ENCODE peak calls at places on chromosomes 11 and 22, in four cellular contexts. Y is left cardiac atrium; C is foreskin keratinocyte; M is activated CD4-positive, CD25-positive, alpha-beta regulatory T cell. B is an unnamed sample.
A peak's percentile ranks its signal among the peaks of the same experiment; 100 is the strongest.

GRCh38 chr11:125457814-125458343 is 38.2 kb downstream of the FEZ1 start:
- DNase-seq in C (no peak), Y (peak; percentile 79), M (no peak), B (no peak)

GRCh38 chr11:46222485-46223251 is 54.8 kb upstream of the CREB3L1 start:
- DNase-seq in Y (no peak), M (no peak), C (no peak), B (no peak)

GRCh38 chr11:128310676-128311445 is 276.5 kb downstream of the ETS1 start:
- DNase-seq in M (no peak), C (no peak), Y (no peak), B (peak; percentile 12)

GRCh38 chr11:117985953-117986887 is at the start of gene IL10RA:
- DNase-seq in M (peak; percentile 62), C (peak; percentile 15), Y (peak; percentile 87), B (peak; percentile 68)

GRCh38 chr11:58286249-58286648 is 18.2 kb upstream of the OR10W1 start:
- DNase-seq in Y (no peak), C (no peak), M (no peak), B (peak; percentile 40)

GRCh38 chr22:49201046-49201970 is 626.4 kb downstream of the BRD1 start:
- DNase-seq in M (no peak), Y (no peak), C (no peak), B (no peak)

GRCh38 chr22:28884754-28885375 is 1.5 kb downstream of the ZNRF3 start:
- DNase-seq in C (no peak), Y (no peak), M (no peak), B (peak; percentile 42)

GRCh38 chr11:67356867-67357561 is 3.7 kb upstream of the POLD4 start:
- DNase-seq in M (peak; percentile 59), C (no peak), Y (peak; percentile 54), B (peak; percentile 65)

GRCh38 chr11:117199061-117199915 is at the start of gene TAGLN:
- DNase-seq in C (peak; percentile 42), M (no peak), Y (peak; percentile 89), B (peak; percentile 57)

GRCh38 chr11:111344032-111344431 is 35.0 kb downstream of the POU2AF1 start:
- DNase-seq in C (no peak), Y (peak; percentile 47), M (no peak), B (peak; percentile 12)

GRCh38 chr11:77201991-77202841 is 74.2 kb downstream of the MYO7A start:
- DNase-seq in Y (no peak), C (no peak), M (no peak), B (no peak)

GRCh38 chr11:11211888-11212287 is 141.2 kb downstream of the CSNK2A3 start:
- DNase-seq in Y (no peak), M (no peak), C (no peak), B (peak; percentile 51)

GRCh38 chr22:33860386-33860785 is 59.9 kb downstream of the LARGE1 start:
- DNase-seq in M (no peak), Y (no peak), C (no peak), B (no peak)

GRCh38 chr22:45572444-45572843 is 69.8 kb downstream of the FBLN1 start:
- DNase-seq in M (no peak), Y (no peak), C (peak; percentile 66), B (peak; percentile 85)

GRCh38 chr11:60950933-60951610 is 904 bp downstream of the SLC15A3 start:
- DNase-seq in C (no peak), Y (no peak), M (no peak), B (no peak)

GRCh38 chr22:49785841-49786451 is 41.7 kb downstream of the BRD1 start:
- DNase-seq in C (no peak), Y (no peak), M (no peak), B (no peak)

GRCh38 chr11:77065878-77066228 is 918 bp upstream of the CAPN5 start:
- DNase-seq in M (no peak), Y (peak; percentile 74), C (no peak), B (no peak)

GRCh38 chr11:65448418-65449196 is 26.0 kb downstream of the NEAT1 start:
- DNase-seq in M (no peak), Y (no peak), C (no peak), B (peak; percentile 65)

GRCh38 chr11:70825893-70826540 is 426.4 kb downstream of the SHANK2 start:
- DNase-seq in C (no peak), M (no peak), Y (no peak), B (no peak)

GRCh38 chr11:107139396-107139795 is 121.1 kb upstream of the GUCY1A2 start:
- DNase-seq in M (no peak), Y (no peak), C (no peak), B (no peak)

GRCh38 chr11:117064275-117064674 is 34.0 kb downstream of the SIK3 start:
- DNase-seq in Y (no peak), C (no peak), M (no peak), B (peak; percentile 51)

GRCh38 chr11:76604652-76605241 is 65.8 kb downstream of the LRRC32 start:
- DNase-seq in M (no peak), Y (peak; percentile 75), C (no peak), B (no peak)

GRCh38 chr22:39546889-39547586 is 14.5 kb upstream of the RPS19BP1 start:
- DNase-seq in M (no peak), Y (no peak), C (no peak), B (peak; percentile 42)

GRCh38 chr22:25348391-25348790 is 129.0 kb downstream of the CRYBB2 start:
- DNase-seq in Y (no peak), M (no peak), C (no peak), B (no peak)

B was measured in mammary epithelial cell.